ENCODE peak calls at places on chromosome 19, in seven cellular contexts. H, Y, J, C, N, V and U are unnamed samples.
A peak's percentile ranks its signal among the peaks of the same experiment; 100 is the strongest.

GRCh38 chr19:41792513-41793413 is 3.6 kb upstream of the CEACAM3 start:
- DNase-seq in C (peak; percentile 84), J (no peak), N (peak; percentile 63), H (no peak), Y (no peak), V (peak; percentile 47), U (peak; percentile 62)

GRCh38 chr19:50433201-50434180 is 799 bp downstream of the MYBPC2 start:
- DNase-seq in N (no peak), H (no peak), C (no peak), Y (no peak), V (no peak), J (no peak), U (no peak)

GRCh38 chr19:1774999-1775772 is 21.9 kb downstream of the ONECUT3 start:
- DNase-seq in C (no peak), H (no peak), J (no peak), V (no peak), N (no peak), Y (no peak), U (no peak)

GRCh38 chr19:11152318-11153062 is 3.1 kb downstream of the SPC24 start:
- DNase-seq in V (no peak), N (peak; percentile 65), Y (no peak), C (no peak), J (no peak), H (no peak), U (no peak)

GRCh38 chr19:20247016-20247683 is 80.1 kb downstream of the ZNF486 start:
- DNase-seq in N (no peak), C (peak; percentile 66), H (no peak), J (no peak), V (peak; percentile 38), Y (no peak), U (no peak)

GRCh38 chr19:3680939-3681338 is 19.3 kb downstream of the PIP5K1C start:
- DNase-seq in V (no peak), H (no peak), J (no peak), Y (no peak), C (no peak), N (no peak), U (no peak)

GRCh38 chr19:52724701-52725514 is 9.9 kb downstream of the ZNF611 start:
- DNase-seq in Y (no peak), V (no peak), H (no peak), J (no peak), N (no peak), C (no peak), U (no peak)

GRCh38 chr19:1474011-1474764 is 4.8 kb downstream of the C19orf25 start:
- DNase-seq in V (no peak), C (no peak), J (no peak), N (no peak), Y (no peak), H (no peak), U (no peak)

GRCh38 chr19:10815969-10816635 is 19.9 kb downstream of the TMED1 start:
- DNase-seq in Y (no peak), V (no peak), C (no peak), N (no peak), H (no peak), J (no peak), U (no peak)

GRCh38 chr19:42284641-42285341 is 15.7 kb downstream of the CIC start:
- DNase-seq in H (no peak), N (no peak), C (no peak), J (no peak), V (no peak), Y (no peak), U (no peak)

GRCh38 chr19:42555801-42556200 is 27.5 kb upstream of the CEACAM1 start:
- DNase-seq in J (no peak), V (no peak), Y (no peak), C (no peak), N (no peak), H (no peak), U (no peak)

GRCh38 chr19:16384688-16385087 is 60.1 kb downstream of the KLF2 start:
- DNase-seq in C (no peak), H (no peak), J (no peak), Y (no peak), V (no peak), N (no peak), U (no peak)

GRCh38 chr19:1177322-1178114 is 3.5 kb upstream of the SBNO2 start:
- DNase-seq in H (peak; percentile 86), N (no peak), C (peak; percentile 84), V (no peak), Y (peak; percentile 73), J (peak; percentile 84), U (no peak)

GRCh38 chr19:57583104-57583520 is 833 bp upstream of the ZIK1 start:
- DNase-seq in H (no peak), J (no peak), N (no peak), C (no peak), Y (no peak), V (no peak), U (no peak)

GRCh38 chr19:6963937-6964336 is 57.3 kb downstream of the MBD3L2B start:
- DNase-seq in N (no peak), V (no peak), H (no peak), Y (no peak), C (no peak), J (no peak), U (no peak)

GRCh38 chr19:4061178-4061682 is 5.5 kb downstream of the ZBTB7A start:
- DNase-seq in Y (no peak), J (no peak), H (no peak), N (peak; percentile 95), C (peak; percentile 94), V (no peak), U (no peak)

GRCh38 chr19:5539431-5539833 is 28.3 kb downstream of the TINCR start:
- DNase-seq in V (peak; percentile 26), H (no peak), N (no peak), Y (no peak), C (no peak), J (no peak), U (no peak)

GRCh38 chr19:5259750-5260149 is 80.9 kb downstream of the PTPRS start:
- DNase-seq in H (no peak), Y (no peak), V (no peak), C (no peak), N (no peak), J (no peak), U (no peak)

GRCh38 chr19:1465191-1466016 is 13.6 kb downstream of the C19orf25 start:
- DNase-seq in N (peak; percentile 45), J (no peak), Y (no peak), C (no peak), H (no peak), V (peak; percentile 72), U (no peak)

GRCh38 chr19:9586764-9587163 is 2.5 kb upstream of the ZNF121 start:
- DNase-seq in C (peak; percentile 67), N (peak; percentile 85), Y (peak; percentile 26), H (no peak), J (peak; percentile 16), V (peak; percentile 71), U (peak; percentile 42)

GRCh38 chr19:35549174-35549788 is 3.9 kb downstream of the TMEM147 start:
- DNase-seq in V (peak; percentile 66), J (no peak), Y (no peak), C (no peak), N (peak; percentile 56), H (no peak), U (peak; percentile 83)
- TF ChIP-seq CTCF in V (peak; percentile 71), J (peak; percentile 57), Y (peak; percentile 72), C (peak; percentile 68), N (peak; percentile 78), H (peak; percentile 68), U (peak; percentile 76)

GRCh38 chr19:44755219-44755618 is 6.7 kb downstream of the BCL3 start:
- DNase-seq in V (no peak), J (no peak), C (no peak), H (no peak), N (no peak), Y (no peak), U (no peak)
- TF ChIP-seq CTCF in V (no peak), J (no peak), C (no peak), H (no peak), N (no peak), Y (no peak), U (no peak)

DNA sequence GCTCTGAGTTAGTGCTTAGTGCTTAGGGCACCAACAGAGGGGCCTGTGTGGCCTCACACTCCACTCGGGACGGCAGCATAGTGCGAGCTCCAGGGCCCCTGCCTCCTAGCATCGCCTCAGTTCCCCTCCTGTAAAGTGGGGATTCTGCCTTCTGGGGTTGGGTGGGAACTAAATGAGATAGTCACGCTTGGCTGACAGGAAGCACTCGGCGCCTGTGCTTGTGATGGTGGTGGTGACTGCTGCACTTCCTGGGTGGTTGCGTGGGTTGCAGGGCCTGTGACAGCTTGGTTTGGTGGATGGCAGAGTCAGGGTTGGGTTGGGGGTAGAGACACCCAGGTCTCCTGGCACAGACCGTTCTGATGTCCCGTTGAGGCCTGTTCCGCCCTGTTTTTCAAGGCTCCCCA is 7.7 kb downstream of the PLEKHF1 start:
- DNase-seq in J (no peak), V (no peak), H (no peak), N (peak; percentile 63), Y (no peak), C (peak; percentile 67), U (peak; percentile 75)
- TF ChIP-seq CTCF in J (no peak), V (no peak), H (no peak), N (no peak), Y (no peak), C (no peak), U (no peak)

GRCh38 chr19:56297010-56297409 is 17.6 kb downstream of the ZSCAN5A start:
- DNase-seq in C (no peak), N (no peak), V (no peak), H (no peak), Y (no peak), J (no peak), U (no peak)

GRCh38 chr19:56301886-56302620 is 12.6 kb downstream of the ZSCAN5A start:
- DNase-seq in J (no peak), C (no peak), H (no peak), V (no peak), N (no peak), Y (no peak), U (no peak)

GRCh38 chr19:56299688-56300087 is 15.0 kb downstream of the ZSCAN5A start:
- DNase-seq in N (no peak), C (no peak), J (no peak), H (no peak), V (no peak), Y (no peak), U (no peak)

GRCh38 chr19:56304243-56304642 is 10.4 kb downstream of the ZSCAN5A start:
- DNase-seq in J (no peak), N (no peak), H (no peak), Y (no peak), C (no peak), V (no peak), U (no peak)

DNA sequence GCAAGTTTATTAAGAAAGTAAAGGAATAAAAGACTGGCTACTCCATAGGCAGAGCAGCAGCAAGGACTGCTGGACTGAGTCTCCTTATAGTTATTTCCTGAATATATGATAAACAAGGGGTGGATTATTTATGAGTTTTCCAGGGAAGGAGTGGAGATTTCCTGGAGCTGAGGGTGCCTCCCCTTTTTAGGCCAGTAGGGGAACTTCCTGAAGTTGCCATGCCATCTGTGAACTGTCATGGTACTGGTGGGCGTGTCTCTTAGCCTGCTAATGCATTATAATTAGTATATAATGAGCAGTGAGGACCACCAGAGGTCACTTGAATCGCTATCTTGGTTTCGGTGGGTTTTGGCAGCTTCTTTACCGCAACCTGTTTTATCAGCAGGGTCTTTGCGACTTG is 13.5 kb downstream of the ZSCAN5A start:
- DNase-seq in Y (no peak), C (no peak), H (no peak), J (no peak), V (no peak), N (no peak), U (no peak)
- TF ChIP-seq CTCF in Y (no peak), C (no peak), H (no peak), J (peak; percentile 3), V (no peak), N (no peak), U (no peak)

GRCh38 chr19:47587295-47587694 is 14.3 kb upstream of the ZNF541 start:
- DNase-seq in H (no peak), V (no peak), C (no peak), Y (no peak), J (no peak), N (no peak), U (no peak)
- TF ChIP-seq CTCF in H (no peak), V (no peak), C (no peak), Y (no peak), J (no peak), N (no peak), U (no peak)